ENCODE peak calls at places on chromosomes 6 and 20, in five cellular contexts. B is stimulated activated CD8-positive, alpha-beta memory T cell treated with anti-CD3 and anti-CD28 coated beads, Interleukin-7, amount 100 ng/mL, for 4 hours; W is foreskin fibroblast; J is NCI-H774; Y is head of caudate nucleus. E is an unnamed sample.

GRCh38 chr6:150361876-150362275 is 6.9 kb upstream of the IYD start:
- DNase-seq in W (no peak), B (no peak), Y (no peak), J (no peak), E (no peak)

GRCh38 chr20:53960586-53961386 is 109.6 kb downstream of the BCAS1 start:
- DNase-seq in Y (no peak), B (no peak), J (no peak), W (no peak), E (no peak)

GRCh38 chr6:143652840-143653239 is 24.9 kb upstream of the PHACTR2 start:
- DNase-seq in W (no peak), Y (no peak), B (no peak), J (no peak), E (no peak)

GRCh38 chr20:64219202-64219601 is 36.3 kb upstream of the PCMTD2 start:
- DNase-seq in J (no peak), B (no peak), W (no peak), Y (no peak), E (no peak)

GRCh38 chr6:37136821-37137200 is 33.1 kb upstream of the PIM1 start:
- DNase-seq in J (no peak), Y (no peak), B (no peak), W (no peak), E (no peak)

GRCh38 chr20:62352402-62353288 is 14.5 kb downstream of the LAMA5 start:
- DNase-seq in J (no peak), W (no peak), Y (peak), B (no peak), E (peak)

GRCh38 chr6:6793388-6794250 is 205.1 kb downstream of the LY86 start:
- DNase-seq in J (no peak), W (no peak), B (no peak), Y (no peak), E (no peak)

GRCh38 chr20:49724637-49725606 is 11.2 kb upstream of the B4GALT5 start:
- DNase-seq in J (peak), W (peak), B (no peak), Y (no peak), E (no peak)

GRCh38 chr20:61977387-61977786 is 88.3 kb downstream of the TAF4 start:
- DNase-seq in J (no peak), B (no peak), Y (no peak), W (no peak), E (no peak)

GRCh38 chr6:18632670-18633410 is 245.7 kb downstream of the RNF144B start:
- DNase-seq in Y (no peak), J (no peak), W (peak), B (no peak), E (peak)

GRCh38 chr6:166999845-167000253 is 652 bp downstream of the CEP43 start:
- DNase-seq in Y (peak), W (no peak), J (peak), B (no peak), E (peak)

GRCh38 chr6:50305660-50306059 is 255.9 kb upstream of the DEFB112 start:
- DNase-seq in J (no peak), Y (no peak), B (no peak), W (no peak), E (peak)

GRCh38 chr20:50520222-50520877 is 10.2 kb downstream of the PTPN1 start:
- DNase-seq in B (no peak), Y (no peak), J (no peak), W (no peak), E (no peak)

E was measured in MCF 10A.